ENCODE peak calls at places on chromosomes 12 and 14, in six cellular contexts. One of them, this sample, is unnamed.

GRCh38 chr14:32006267-32007110 is 70.6 kb upstream of the ARHGAP5 start:
- DNase-seq in caudate nucleus: no peak
- DNase-seq in tibial artery: no peak
- DNase-seq in COR-L47: no peak
- DNase-seq in omental fat pad: no peak
- DNase-seq in left colon: no peak
- DNase-seq in this sample: no peak

GRCh38 chr12:127485528-127485927 is 781.4 kb upstream of the TMEM132C start:
- DNase-seq in caudate nucleus: peak; percentile 5
- DNase-seq in tibial artery: no peak
- DNase-seq in COR-L47: no peak
- DNase-seq in omental fat pad: no peak
- DNase-seq in left colon: no peak
- DNase-seq in this sample: no peak

GRCh38 chr12:126554599-126554998 is 1489.4 kb downstream of the AACS start:
- DNase-seq in caudate nucleus: no peak
- DNase-seq in tibial artery: no peak
- DNase-seq in COR-L47: no peak
- DNase-seq in omental fat pad: no peak
- DNase-seq in left colon: no peak
- DNase-seq in this sample: no peak

GRCh38 chr12:132075026-132075713 is 68.9 kb downstream of the DDX51 start:
- DNase-seq in caudate nucleus: no peak
- DNase-seq in tibial artery: no peak
- DNase-seq in COR-L47: no peak
- DNase-seq in omental fat pad: no peak
- DNase-seq in left colon: no peak
- DNase-seq in this sample: no peak

GRCh38 chr12:67355428-67356385 is 86.5 kb downstream of the CAND1 start:
- DNase-seq in caudate nucleus: no peak
- DNase-seq in tibial artery: no peak
- DNase-seq in COR-L47: peak; percentile 66
- DNase-seq in omental fat pad: no peak
- DNase-seq in left colon: no peak
- DNase-seq in this sample: peak; percentile 19

GRCh38 chr14:31945074-31945613 is 132.0 kb upstream of the ARHGAP5 start:
- DNase-seq in caudate nucleus: no peak
- DNase-seq in tibial artery: no peak
- DNase-seq in COR-L47: peak; percentile 71
- DNase-seq in omental fat pad: no peak
- DNase-seq in left colon: peak; percentile 46
- DNase-seq in this sample: peak; percentile 48

GRCh38 chr12:99618657-99619056 is 28.9 kb upstream of the GARIN6 start:
- DNase-seq in caudate nucleus: no peak
- DNase-seq in tibial artery: no peak
- DNase-seq in COR-L47: no peak
- DNase-seq in omental fat pad: no peak
- DNase-seq in left colon: no peak
- DNase-seq in this sample: no peak

GRCh38 chr14:61588419-61588901 is 106.9 kb upstream of the HIF1A start:
- DNase-seq in caudate nucleus: no peak
- DNase-seq in tibial artery: peak; percentile 69
- DNase-seq in COR-L47: no peak
- DNase-seq in omental fat pad: no peak
- DNase-seq in left colon: no peak
- DNase-seq in this sample: no peak

GRCh38 chr12:116594325-116595038 is 35.3 kb downstream of the MAP1LC3B2 start:
- DNase-seq in caudate nucleus: no peak
- DNase-seq in tibial artery: peak; percentile 49
- DNase-seq in COR-L47: no peak
- DNase-seq in omental fat pad: no peak
- DNase-seq in left colon: no peak
- DNase-seq in this sample: no peak

GRCh38 chr12:10661338-10661737 is 12.5 kb downstream of the STYK1 start:
- DNase-seq in caudate nucleus: no peak
- DNase-seq in tibial artery: no peak
- DNase-seq in COR-L47: no peak
- DNase-seq in omental fat pad: no peak
- DNase-seq in left colon: no peak
- DNase-seq in this sample: no peak

GRCh38 chr12:49764126-49764525 is 22.8 kb downstream of the TMBIM6 start:
- DNase-seq in caudate nucleus: no peak
- DNase-seq in tibial artery: no peak
- DNase-seq in COR-L47: no peak
- DNase-seq in omental fat pad: no peak
- DNase-seq in left colon: no peak
- DNase-seq in this sample: no peak

This sample was measured in BE2C.